ENCODE peak calls at places on chromosomes 3 and 15, in five cellular contexts. Q, M, X, W and D are unnamed samples.

GRCh38 chr3:61080737-61081445 is 170.4 kb downstream of the FHIT start:
- DNase-seq in Q (peak), M (no peak), X (no peak), W (no peak), D (no peak)

GRCh38 chr15:64503197-64503596 is 42.8 kb downstream of the ZNF609 start:
- DNase-seq in Q (no peak), M (no peak), X (no peak), W (peak), D (no peak)

GRCh38 chr15:41288464-41288863 is 43.9 kb downstream of the OIP5 start:
- DNase-seq in Q (no peak), M (no peak), X (no peak), W (no peak), D (no peak)

GRCh38 chr15:68315495-68316007 is 38.0 kb downstream of the FEM1B start:
- DNase-seq in Q (no peak), M (peak), X (peak), W (no peak), D (no peak)

GRCh38 chr3:142507241-142507640 is 59.4 kb upstream of the XRN1 start:
- DNase-seq in Q (no peak), M (no peak), X (no peak), W (no peak), D (no peak)

GRCh38 chr15:78050441-78050809 is 27.1 kb downstream of the TBC1D2B start:
- DNase-seq in Q (no peak), M (no peak), X (no peak), W (no peak), D (no peak)

GRCh38 chr3:150324825-150325224 is 83.3 kb upstream of the TSC22D2 start:
- DNase-seq in Q (peak), M (no peak), X (no peak), W (peak), D (no peak)

GRCh38 chr3:164732166-164732565 is 346.1 kb downstream of the SI start:
- DNase-seq in Q (no peak), M (no peak), X (no peak), W (no peak), D (no peak)

GRCh38 chr3:65028024-65028423 is 340.2 kb upstream of the ADAMTS9 start:
- DNase-seq in Q (no peak), M (no peak), X (no peak), W (no peak), D (no peak)

GRCh38 chr15:44568338-44568737 is 31.4 kb downstream of the EIF3J start:
- DNase-seq in Q (no peak), M (no peak), X (no peak), W (no peak), D (no peak)

GRCh38 chr15:61653110-61653509 is 407.1 kb downstream of the VPS13C start:
- DNase-seq in Q (no peak), M (peak), X (no peak), W (no peak), D (no peak)